ENCODE peak calls at places on chromosomes 3 and 15, in seven cellular contexts. E, R, U, A, Q, J and I are unnamed samples.

GRCh38 chr15:66917904-66918448 is 147.4 kb upstream of the SMAD3 start:
- DNase-seq in R (no peak), A (no peak), E (no peak), J (no peak), U (no peak), Q (no peak), I (no peak)

GRCh38 chr3:14352002-14352627 is 50.3 kb upstream of the SLC6A6 start:
- DNase-seq in J (no peak), R (peak; percentile 57), U (no peak), Q (no peak), E (no peak), A (no peak), I (peak; percentile 19)

GRCh38 chr15:40407343-40407990 is 1.9 kb downstream of the IVD start:
- DNase-seq in Q (no peak), E (no peak), J (no peak), R (no peak), A (peak; percentile 31), U (no peak), I (no peak)

GRCh38 chr3:126344380-126345041 is 12.7 kb downstream of the KLF15 start:
- DNase-seq in Q (no peak), U (peak; percentile 38), A (peak; percentile 35), J (peak; percentile 16), R (no peak), E (peak; percentile 7), I (no peak)

GRCh38 chr3:114899186-114899931 is 247.7 kb downstream of the ZBTB20 start:
- DNase-seq in E (peak; percentile 80), A (no peak), R (no peak), Q (no peak), U (no peak), J (no peak), I (no peak)

GRCh38 chr15:68261980-68262379 is 15.6 kb upstream of the FEM1B start:
- DNase-seq in A (no peak), U (no peak), E (no peak), J (no peak), R (no peak), Q (no peak), I (no peak)

GRCh38 chr15:31487811-31488436 is 161.3 kb downstream of the KLF13 start:
- DNase-seq in J (no peak), E (peak; percentile 37), U (no peak), R (no peak), Q (no peak), A (peak; percentile 97), I (no peak)

GRCh38 chr3:132785292-132785691 is 63.1 kb upstream of the NPHP3 start:
- DNase-seq in U (no peak), R (no peak), Q (no peak), E (no peak), A (no peak), J (no peak), I (peak; percentile 53)

GRCh38 chr3:23644741-23645140 is 161.0 kb upstream of the UBE2E1 start:
- DNase-seq in E (no peak), A (no peak), U (no peak), J (no peak), R (no peak), Q (no peak), I (no peak)

DNA sequence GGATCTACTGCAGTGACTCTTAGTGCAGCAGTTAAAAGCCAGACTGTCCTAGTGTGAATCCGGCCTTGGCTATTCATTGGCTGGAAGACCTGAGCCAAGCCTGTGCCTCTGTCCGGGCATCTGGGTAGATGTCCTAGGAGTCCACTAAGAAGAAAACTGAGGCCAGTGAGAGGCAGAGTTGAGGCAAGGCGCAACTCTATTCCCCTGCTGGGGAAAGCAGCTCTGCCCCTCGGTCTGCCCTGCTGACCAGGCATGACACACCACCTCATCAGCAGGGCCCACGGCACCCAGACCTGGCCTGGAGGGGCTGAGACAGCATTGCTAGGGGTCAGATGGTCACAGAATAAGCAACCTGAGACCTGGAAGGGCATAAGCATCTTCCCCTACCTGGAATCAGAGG is 46.7 kb upstream of the ABHD2 start:
- DNase-seq in J (no peak), R (no peak), A (no peak), E (no peak), Q (no peak), U (no peak), I (no peak)
- H3K4me3 ChIP-seq in J (peak overlapping the region; percentile 53), R (no peak overlapping the region), A (peak overlapping the region; percentile 46), E (no peak overlapping the region), Q (peak overlapping the region; percentile 6), U (peak overlapping the region; percentile 20), I (no peak overlapping the region)

DNA sequence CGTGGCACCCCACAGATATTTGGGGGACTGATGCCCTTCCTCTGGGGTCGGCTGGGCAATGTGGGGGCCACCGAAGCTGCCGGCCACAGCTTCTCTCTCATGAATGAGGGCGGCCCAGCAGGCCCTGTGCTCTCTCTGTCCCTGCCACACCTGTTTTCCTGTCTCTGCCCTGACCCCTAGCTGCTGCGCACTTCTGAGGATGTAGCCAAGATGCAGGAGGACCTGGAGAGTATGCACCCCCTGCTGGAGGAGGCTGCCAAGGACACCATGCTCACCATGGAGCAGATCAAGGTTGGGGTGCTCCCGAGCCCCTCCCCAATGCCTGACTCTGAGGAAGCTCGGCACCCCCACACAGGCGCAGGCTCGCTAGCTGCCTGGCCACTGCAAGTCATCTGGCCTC is 59.7 kb downstream of the SEMA3G start:
- DNase-seq in E (no peak), R (peak; percentile 64), U (no peak), Q (no peak), A (peak; percentile 98), J (no peak), I (no peak)
- TF ChIP-seq CTCF in E (no peak), R (peak; percentile 35), U (peak; percentile 12), Q (no peak), A (peak; percentile 63), J (no peak), I (peak; percentile 69)

GRCh38 chr3:187025254-187025655 is 94.9 kb downstream of the ST6GAL1 start:
- DNase-seq in U (no peak), E (no peak), R (no peak), J (no peak), A (no peak), Q (no peak), I (no peak)

GRCh38 chr3:187025656-187026320 is 95.5 kb downstream of the ST6GAL1 start:
- DNase-seq in U (no peak), Q (no peak), J (no peak), R (no peak), E (no peak), A (no peak), I (no peak)

GRCh38 chr3:187027531-187027936 is 97.2 kb downstream of the ST6GAL1 start:
- DNase-seq in A (no peak), J (no peak), Q (no peak), R (no peak), U (no peak), E (no peak), I (no peak)

GRCh38 chr3:187024561-187025226 is 94.4 kb downstream of the ST6GAL1 start:
- DNase-seq in J (no peak), Q (no peak), E (no peak), A (no peak), R (no peak), U (no peak), I (no peak)

DNA sequence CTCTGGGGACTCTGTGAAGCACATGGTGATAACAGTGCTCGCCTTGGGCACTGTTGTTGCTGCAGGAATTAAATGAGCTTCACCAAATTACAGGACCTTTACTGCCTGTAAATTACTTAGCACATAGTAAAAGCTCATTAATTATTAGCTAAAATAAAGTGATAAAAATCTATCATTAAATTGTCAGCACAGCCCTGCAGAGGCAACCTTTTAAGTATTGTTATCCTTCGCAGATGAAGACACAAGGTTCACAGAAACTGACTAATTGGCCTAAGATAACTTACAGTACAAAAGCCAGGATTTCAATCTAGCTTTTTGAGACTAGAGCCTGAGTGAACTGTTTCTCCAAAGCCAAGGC is 96.0 kb downstream of the ST6GAL1 start:
- DNase-seq in R (no peak), A (no peak), E (no peak), U (no peak), J (no peak), Q (no peak), I (no peak)
- H3K4me3 ChIP-seq in R (no peak overlapping the region), A (no peak overlapping the region), E (no peak overlapping the region), U (no peak overlapping the region), J (no peak overlapping the region), Q (no peak overlapping the region), I (no peak overlapping the region)

GRCh38 chr3:173933113-173933512 is 535.6 kb downstream of the NLGN1 start:
- DNase-seq in Q (no peak), A (no peak), R (no peak), J (no peak), U (no peak), E (no peak), I (no peak)
- TF ChIP-seq CTCF in Q (no peak), A (no peak), R (no peak), J (no peak), U (no peak), E (no peak), I (no peak)

GRCh38 chr15:90402230-90402629 is 14.2 kb downstream of the IQGAP1 start:
- DNase-seq in Q (peak; percentile 49), U (peak; percentile 70), J (peak; percentile 65), R (no peak), A (peak; percentile 21), E (no peak), I (peak; percentile 68)

GRCh38 chr15:90402806-90403205 is 14.8 kb downstream of the IQGAP1 start:
- DNase-seq in Q (no peak), E (no peak), A (peak; percentile 42), U (no peak), J (no peak), R (no peak), I (no peak)

GRCh38 chr15:90400759-90401314 is 12.8 kb downstream of the IQGAP1 start:
- DNase-seq in A (peak; percentile 94), J (peak; percentile 81), Q (peak; percentile 79), U (peak; percentile 75), R (peak; percentile 94), E (peak; percentile 72), I (peak; percentile 97)

GRCh38 chr15:90401499-90401898 is 13.5 kb downstream of the IQGAP1 start:
- DNase-seq in E (no peak), U (no peak), R (no peak), Q (no peak), J (no peak), A (no peak), I (no peak)

DNA sequence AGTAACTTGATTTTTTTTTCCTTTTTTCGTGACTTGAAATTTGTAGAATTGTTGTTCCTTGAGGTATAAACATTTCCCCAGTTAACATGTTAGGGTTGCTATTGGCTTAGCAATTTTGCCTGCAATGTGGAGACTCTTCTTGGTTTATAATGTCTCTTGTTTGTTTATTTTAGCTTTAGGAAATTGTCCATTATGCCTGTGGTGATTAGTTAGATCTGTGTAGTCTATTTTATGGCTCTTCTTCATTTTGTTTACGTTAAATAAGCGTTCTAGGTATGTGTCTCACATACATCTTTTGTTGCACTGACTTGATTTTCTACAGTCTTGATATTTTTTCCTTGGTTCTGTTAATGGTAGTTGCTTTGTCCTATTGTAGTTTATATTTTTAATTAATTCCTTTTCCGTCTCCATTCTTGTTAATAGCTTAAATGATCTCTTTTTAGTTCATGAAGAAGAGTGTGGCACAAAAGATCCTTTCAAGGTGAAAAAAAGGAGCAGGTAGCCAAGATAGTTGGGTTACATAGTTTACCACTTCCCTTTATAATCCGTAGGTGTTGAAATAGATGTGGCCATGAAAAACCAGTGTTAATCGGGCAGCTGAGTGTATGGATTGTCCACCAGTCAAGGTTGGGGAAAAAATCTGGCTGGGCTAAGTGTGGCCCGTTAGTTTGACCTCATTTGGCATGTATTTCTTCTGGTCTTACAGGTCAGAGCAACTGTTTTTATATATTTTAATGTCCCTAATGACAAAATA is 12.1 kb downstream of the IQGAP1 start:
- DNase-seq in A (no peak), J (no peak), Q (no peak), E (no peak), U (no peak), R (no peak), I (no peak)
- H3K4me3 ChIP-seq in A (peak overlapping the region; percentile 51), J (no peak overlapping the region), Q (peak overlapping the region; percentile 20), E (no peak overlapping the region), U (peak overlapping the region; percentile 38), R (peak overlapping the region; percentile 25), I (peak overlapping the region; percentile 23)